ENCODE peak calls at places on chromosome 5, in six cellular contexts. D is kidney glomerular epithelial cell; W is Right ventricle myocardium superior; F is EL; M is nucleus accumbens; X is stimulated activated CD4-positive, alpha-beta T cell treated with anti-CD3 and anti-CD28 coated beads, Interleukin-2, amount 100 ng/mL, for 48 hours. R is an unnamed sample.

GRCh38 chr5:67960939-67961338 is 254.6 kb upstream of the PIK3R1 start:
- DNase-seq in D (no peak), W (peak), F (no peak), M (no peak), X (no peak), R (no peak)

GRCh38 chr5:122313001-122313402 is 965 bp downstream of the SNCAIP start:
- DNase-seq in D (no peak), W (no peak), F (peak), M (no peak), X (no peak), R (no peak)

GRCh38 chr5:34552129-34552528 is 104.0 kb upstream of the RAI14 start:
- DNase-seq in D (no peak), W (no peak), F (no peak), M (peak), X (no peak), R (no peak)

GRCh38 chr5:76678056-76678455 is 37.9 kb upstream of the F2R start:
- DNase-seq in D (no peak), W (no peak), F (no peak), M (no peak), X (no peak), R (no peak)

GRCh38 chr5:20276061-20276958 is 288.3 kb upstream of the CDH18 start:
- DNase-seq in D (peak), W (no peak), F (peak), M (no peak), X (no peak), R (peak)

GRCh38 chr5:40557486-40557885 is 122.2 kb upstream of the PTGER4 start:
- DNase-seq in D (no peak), W (no peak), F (no peak), M (no peak), X (no peak), R (no peak)

GRCh38 chr5:171586436-171586835 is 167.0 kb downstream of the FGF18 start:
- DNase-seq in D (no peak), W (no peak), F (no peak), M (no peak), X (no peak), R (no peak)

GRCh38 chr5:37197340-37198050 is 51.7 kb downstream of the CPLANE1 start:
- DNase-seq in D (no peak), W (no peak), F (peak), M (no peak), X (no peak), R (no peak)

GRCh38 chr5:65809817-65810531 is 88.0 kb downstream of the NLN start:
- DNase-seq in D (no peak), W (peak), F (peak), M (peak), X (no peak), R (no peak)

GRCh38 chr5:173281910-173282309 is 46.3 kb downstream of the STC2 start:
- DNase-seq in D (peak), W (no peak), F (peak), M (no peak), X (no peak), R (no peak)

GRCh38 chr5:98964621-98965020 is 35.8 kb upstream of the CHD1 start:
- DNase-seq in D (no peak), W (no peak), F (no peak), M (no peak), X (no peak), R (no peak)

GRCh38 chr5:149419532-149420485 is 40.7 kb upstream of the IL17B start:
- DNase-seq in D (no peak), W (peak), F (no peak), M (no peak), X (no peak), R (no peak)

GRCh38 chr5:128920345-128921215 is 44.7 kb upstream of the SLC27A6 start:
- DNase-seq in D (peak), W (no peak), F (peak), M (no peak), X (no peak), R (no peak)

GRCh38 chr5:110333384-110333783 is 393.1 kb downstream of the TMEM232 start:
- DNase-seq in D (no peak), W (no peak), F (no peak), M (no peak), X (no peak), R (no peak)

GRCh38 chr5:139416651-139417050 is 12.8 kb upstream of the SPATA24 start:
- DNase-seq in D (no peak), W (no peak), F (no peak), M (no peak), X (no peak), R (no peak)

GRCh38 chr5:97133106-97133505 is 9.3 kb downstream of the LIX1 start:
- DNase-seq in D (no peak), W (no peak), F (no peak), M (no peak), X (no peak), R (no peak)

GRCh38 chr5:181039961-181040915 is at the start of gene BTNL9:
- DNase-seq in D (no peak), W (no peak), F (no peak), M (no peak), X (no peak), R (no peak)

GRCh38 chr5:76625087-76625860 is 2.1 kb upstream of the F2RL2 start:
- DNase-seq in D (no peak), W (no peak), F (no peak), M (no peak), X (no peak), R (no peak)

GRCh38 chr5:79527431-79527830 is 13.5 kb upstream of the HOMER1 start:
- DNase-seq in D (no peak), W (no peak), F (no peak), M (no peak), X (no peak), R (no peak)

GRCh38 chr5:152456815-152457443 is 51.9 kb upstream of the NMUR2 start:
- DNase-seq in D (no peak), W (no peak), F (no peak), M (no peak), X (no peak), R (no peak)

GRCh38 chr5:169832236-169832635 is 148.1 kb downstream of the INSYN2B start:
- DNase-seq in D (no peak), W (no peak), F (no peak), M (no peak), X (no peak), R (no peak)

GRCh38 chr5:93569295-93570164 is 11.5 kb downstream of the NR2F1-AS1 start:
- DNase-seq in D (no peak), W (no peak), F (no peak), M (no peak), X (no peak), R (no peak)

GRCh38 chr5:155019601-155020226 is 6.2 kb downstream of the KIF4B start:
- DNase-seq in D (no peak), W (no peak), F (no peak), M (no peak), X (no peak), R (no peak)

GRCh38 chr5:69484891-69485290 is 7.7 kb upstream of the OCLN start:
- DNase-seq in D (no peak), W (no peak), F (peak), M (no peak), X (no peak), R (no peak)

GRCh38 chr5:172933238-172933637 is 26.0 kb upstream of the RPL26L1 start:
- DNase-seq in D (no peak), W (no peak), F (no peak), M (no peak), X (no peak), R (no peak)

GRCh38 chr5:62742214-62742613 is 163.6 kb downstream of the LRRC70 start:
- DNase-seq in D (no peak), W (no peak), F (no peak), M (no peak), X (no peak), R (no peak)

GRCh38 chr5:138962619-138963370 is 87.7 kb upstream of the LRRTM2 start:
- DNase-seq in D (no peak), W (no peak), F (no peak), M (no peak), X (no peak), R (no peak)

GRCh38 chr5:157303667-157304327 is 37.9 kb downstream of the CYFIP2 start:
- DNase-seq in D (no peak), W (peak), F (no peak), M (no peak), X (peak), R (no peak)

R was measured in RCC 7860.